ENCODE peak calls at places on chromosomes 12 and 14, in eight cellular contexts. One of them, this sample, is unnamed.

GRCh38 chr12:6420364-6420763 is 24.4 kb upstream of the CD27 start:
- DNase-seq in substantia nigra: no peak
- DNase-seq in sigmoid colon: no peak
- DNase-seq in RCC 7860: no peak
- DNase-seq in HepG2: no peak
- DNase-seq in omental fat pad: no peak
- DNase-seq in stimulated activated CD8-positive, alpha-beta memory T cell treated with anti-CD3 and anti-CD28 coated beads, Interleukin-12 subunit alpha, Interleukin-12 subunit beta, amount 100 ng/mL, for 1 hour: no peak
- DNase-seq in left colon: no peak
- DNase-seq in this sample: no peak

GRCh38 chr14:74414793-74415437 is 11.1 kb downstream of the SYNDIG1L start:
- DNase-seq in substantia nigra: no peak
- DNase-seq in sigmoid colon: no peak
- DNase-seq in RCC 7860: no peak
- DNase-seq in HepG2: no peak
- DNase-seq in omental fat pad: no peak
- DNase-seq in stimulated activated CD8-positive, alpha-beta memory T cell treated with anti-CD3 and anti-CD28 coated beads, Interleukin-12 subunit alpha, Interleukin-12 subunit beta, amount 100 ng/mL, for 1 hour: no peak
- DNase-seq in left colon: no peak
- DNase-seq in this sample: no peak

GRCh38 chr14:55807536-55807935 is 227.5 kb downstream of the KTN1 start:
- DNase-seq in substantia nigra: no peak
- DNase-seq in sigmoid colon: no peak
- DNase-seq in RCC 7860: no peak
- DNase-seq in HepG2: no peak
- DNase-seq in omental fat pad: no peak
- DNase-seq in stimulated activated CD8-positive, alpha-beta memory T cell treated with anti-CD3 and anti-CD28 coated beads, Interleukin-12 subunit alpha, Interleukin-12 subunit beta, amount 100 ng/mL, for 1 hour: no peak
- DNase-seq in left colon: peak
- DNase-seq in this sample: no peak

GRCh38 chr12:80632835-80633234 is 74.6 kb upstream of the MYF6 start:
- DNase-seq in substantia nigra: no peak
- DNase-seq in sigmoid colon: no peak
- DNase-seq in RCC 7860: no peak
- DNase-seq in HepG2: peak
- DNase-seq in omental fat pad: no peak
- DNase-seq in stimulated activated CD8-positive, alpha-beta memory T cell treated with anti-CD3 and anti-CD28 coated beads, Interleukin-12 subunit alpha, Interleukin-12 subunit beta, amount 100 ng/mL, for 1 hour: no peak
- DNase-seq in left colon: no peak
- DNase-seq in this sample: no peak

GRCh38 chr12:83958997-83959396 is 953.6 kb downstream of the SLC6A15 start:
- DNase-seq in substantia nigra: no peak
- DNase-seq in sigmoid colon: no peak
- DNase-seq in RCC 7860: no peak
- DNase-seq in HepG2: no peak
- DNase-seq in omental fat pad: no peak
- DNase-seq in stimulated activated CD8-positive, alpha-beta memory T cell treated with anti-CD3 and anti-CD28 coated beads, Interleukin-12 subunit alpha, Interleukin-12 subunit beta, amount 100 ng/mL, for 1 hour: no peak
- DNase-seq in left colon: no peak
- DNase-seq in this sample: no peak

GRCh38 chr12:44780221-44780770 is 95.8 kb downstream of the NELL2 start:
- DNase-seq in substantia nigra: no peak
- DNase-seq in sigmoid colon: no peak
- DNase-seq in RCC 7860: no peak
- DNase-seq in HepG2: no peak
- DNase-seq in omental fat pad: no peak
- DNase-seq in stimulated activated CD8-positive, alpha-beta memory T cell treated with anti-CD3 and anti-CD28 coated beads, Interleukin-12 subunit alpha, Interleukin-12 subunit beta, amount 100 ng/mL, for 1 hour: no peak
- DNase-seq in left colon: no peak
- DNase-seq in this sample: peak

GRCh38 chr12:1515428-1515827 is 79.0 kb downstream of the FBXL14 start:
- DNase-seq in substantia nigra: no peak
- DNase-seq in sigmoid colon: no peak
- DNase-seq in RCC 7860: no peak
- DNase-seq in HepG2: no peak
- DNase-seq in omental fat pad: no peak
- DNase-seq in stimulated activated CD8-positive, alpha-beta memory T cell treated with anti-CD3 and anti-CD28 coated beads, Interleukin-12 subunit alpha, Interleukin-12 subunit beta, amount 100 ng/mL, for 1 hour: no peak
- DNase-seq in left colon: no peak
- DNase-seq in this sample: no peak

GRCh38 chr14:95918466-95918865 is 41.8 kb downstream of the TUNAR start:
- DNase-seq in substantia nigra: no peak
- DNase-seq in sigmoid colon: no peak
- DNase-seq in RCC 7860: no peak
- DNase-seq in HepG2: no peak
- DNase-seq in omental fat pad: no peak
- DNase-seq in stimulated activated CD8-positive, alpha-beta memory T cell treated with anti-CD3 and anti-CD28 coated beads, Interleukin-12 subunit alpha, Interleukin-12 subunit beta, amount 100 ng/mL, for 1 hour: no peak
- DNase-seq in left colon: no peak
- DNase-seq in this sample: no peak

GRCh38 chr12:122837306-122838265 is 2.3 kb downstream of the HIP1R start:
- DNase-seq in substantia nigra: no peak
- DNase-seq in sigmoid colon: no peak
- DNase-seq in RCC 7860: peak
- DNase-seq in HepG2: peak
- DNase-seq in omental fat pad: no peak
- DNase-seq in stimulated activated CD8-positive, alpha-beta memory T cell treated with anti-CD3 and anti-CD28 coated beads, Interleukin-12 subunit alpha, Interleukin-12 subunit beta, amount 100 ng/mL, for 1 hour: no peak
- DNase-seq in left colon: no peak
- DNase-seq in this sample: no peak

GRCh38 chr12:3713483-3713882 is 39.4 kb downstream of the CRACR2A start:
- DNase-seq in substantia nigra: no peak
- DNase-seq in sigmoid colon: no peak
- DNase-seq in RCC 7860: no peak
- DNase-seq in HepG2: no peak
- DNase-seq in omental fat pad: no peak
- DNase-seq in stimulated activated CD8-positive, alpha-beta memory T cell treated with anti-CD3 and anti-CD28 coated beads, Interleukin-12 subunit alpha, Interleukin-12 subunit beta, amount 100 ng/mL, for 1 hour: no peak
- DNase-seq in left colon: no peak
- DNase-seq in this sample: no peak

GRCh38 chr12:65905941-65906471 is 81.7 kb downstream of the HMGA2 start:
- DNase-seq in substantia nigra: no peak
- DNase-seq in sigmoid colon: no peak
- DNase-seq in RCC 7860: no peak
- DNase-seq in HepG2: no peak
- DNase-seq in omental fat pad: no peak
- DNase-seq in stimulated activated CD8-positive, alpha-beta memory T cell treated with anti-CD3 and anti-CD28 coated beads, Interleukin-12 subunit alpha, Interleukin-12 subunit beta, amount 100 ng/mL, for 1 hour: no peak
- DNase-seq in left colon: no peak
- DNase-seq in this sample: no peak